ENCODE peak calls at places on chromosomes 13 and 19, in eight cellular contexts. X is uterus; S is fibroblast of the aortic adventitia; V is gastrocnemius medialis; G is heart right ventricle; C is HAP-1; Z is thyroid gland; D is CD8-positive, alpha-beta T cell. M is an unnamed sample.

GRCh38 chr13:112457485-112457884 is 81.3 kb downstream of the SPACA7 start:
- DNase-seq in X (no peak), S (no peak), V (no peak), G (no peak), C (no peak), Z (no peak), D (no peak), M (no peak)

GRCh38 chr19:3053780-3054179 is 8.5 kb downstream of the TLE5 start:
- DNase-seq in X (no peak), S (no peak), V (no peak), G (no peak), C (no peak), Z (no peak), D (no peak), M (no peak)

GRCh38 chr13:20188649-20189553 is 3.8 kb downstream of the GJB2 start:
- DNase-seq in X (no peak), S (no peak), V (no peak), G (no peak), C (peak), Z (no peak), D (no peak), M (no peak)

GRCh38 chr13:113151745-113152707 is 6.4 kb upstream of the PROZ start:
- DNase-seq in X (no peak), S (peak), V (peak), G (no peak), C (no peak), Z (no peak), D (no peak), M (peak)

GRCh38 chr13:42076309-42076713 is 27.9 kb downstream of the DGKH start:
- DNase-seq in X (no peak), S (no peak), V (no peak), G (no peak), C (no peak), Z (no peak), D (no peak), M (no peak)

GRCh38 chr19:14375582-14376291 is 5.5 kb upstream of the ADGRE5 start:
- DNase-seq in X (peak), S (peak), V (peak), G (peak), C (no peak), Z (no peak), D (no peak), M (peak)

GRCh38 chr13:110957181-110957884 is 42.5 kb upstream of the ANKRD10 start:
- DNase-seq in X (no peak), S (no peak), V (no peak), G (no peak), C (no peak), Z (no peak), D (no peak), M (no peak)

GRCh38 chr13:30907167-30907761 is 1.2 kb downstream of the MEDAG start:
- DNase-seq in X (no peak), S (peak), V (no peak), G (peak), C (no peak), Z (peak), D (no peak), M (peak)

GRCh38 chr19:49071860-49072547 is 495 bp downstream of the KCNA7 start:
- DNase-seq in X (no peak), S (no peak), V (no peak), G (no peak), C (peak), Z (no peak), D (no peak), M (no peak)

GRCh38 chr13:49023441-49023840 is 47.7 kb downstream of the FNDC3A start:
- DNase-seq in X (no peak), S (peak), V (no peak), G (no peak), C (no peak), Z (no peak), D (no peak), M (peak)

GRCh38 chr19:30590596-30591229 is 218.5 kb downstream of the ZNF536 start:
- DNase-seq in X (no peak), S (no peak), V (no peak), G (no peak), C (no peak), Z (no peak), D (no peak), M (no peak)

GRCh38 chr19:41245779-41246297 is 18.3 kb upstream of the HNRNPUL1 start:
- DNase-seq in X (no peak), S (no peak), V (no peak), G (no peak), C (no peak), Z (no peak), D (no peak), M (no peak)

GRCh38 chr13:93522486-93522885 is 295.9 kb downstream of the GPC6 start:
- DNase-seq in X (no peak), S (peak), V (no peak), G (no peak), C (no peak), Z (no peak), D (no peak), M (peak)

GRCh38 chr19:10719466-10719961 is 1.6 kb downstream of the DNM2 start:
- DNase-seq in X (no peak), S (no peak), V (no peak), G (no peak), C (peak), Z (no peak), D (no peak), M (no peak)

GRCh38 chr13:49409008-49409407 is 34.9 kb downstream of the CAB39L start:
- DNase-seq in X (no peak), S (no peak), V (no peak), G (no peak), C (no peak), Z (peak), D (no peak), M (no peak)

GRCh38 chr19:54481326-54481930 is 8.3 kb upstream of the CDC42EP5 start:
- DNase-seq in X (no peak), S (peak), V (no peak), G (peak), C (peak), Z (no peak), D (no peak), M (no peak)

GRCh38 chr13:109782066-109782822 is 4.1 kb downstream of the IRS2 start:
- DNase-seq in X (no peak), S (no peak), V (no peak), G (no peak), C (no peak), Z (no peak), D (no peak), M (peak)

GRCh38 chr19:17671906-17672305 is 16.2 kb downstream of the UNC13A start:
- DNase-seq in X (no peak), S (peak), V (no peak), G (no peak), C (peak), Z (no peak), D (no peak), M (peak)

GRCh38 chr13:110716235-110716505 is 2.7 kb downstream of the ING1 start:
- DNase-seq in X (peak), S (peak), V (peak), G (no peak), C (peak), Z (peak), D (no peak), M (peak)

GRCh38 chr13:23467932-23468278 is 34.4 kb upstream of the SACS start:
- DNase-seq in X (no peak), S (no peak), V (no peak), G (no peak), C (no peak), Z (no peak), D (no peak), M (no peak)
- H3K4me3 ChIP-seq in X (no peak), S (no peak), V (no peak), G (no peak), C (no peak), Z (no peak), D (no peak), M (no peak)

GRCh38 chr19:51001495-51001894 is at the start of gene KLK8:
- DNase-seq in X (no peak), S (no peak), V (no peak), G (no peak), C (no peak), Z (no peak), D (no peak), M (no peak)
- H3K4me3 ChIP-seq in X (no peak), S (no peak), V (no peak), G (no peak), C (no peak), Z (no peak), D (no peak), M (no peak)

DNA sequence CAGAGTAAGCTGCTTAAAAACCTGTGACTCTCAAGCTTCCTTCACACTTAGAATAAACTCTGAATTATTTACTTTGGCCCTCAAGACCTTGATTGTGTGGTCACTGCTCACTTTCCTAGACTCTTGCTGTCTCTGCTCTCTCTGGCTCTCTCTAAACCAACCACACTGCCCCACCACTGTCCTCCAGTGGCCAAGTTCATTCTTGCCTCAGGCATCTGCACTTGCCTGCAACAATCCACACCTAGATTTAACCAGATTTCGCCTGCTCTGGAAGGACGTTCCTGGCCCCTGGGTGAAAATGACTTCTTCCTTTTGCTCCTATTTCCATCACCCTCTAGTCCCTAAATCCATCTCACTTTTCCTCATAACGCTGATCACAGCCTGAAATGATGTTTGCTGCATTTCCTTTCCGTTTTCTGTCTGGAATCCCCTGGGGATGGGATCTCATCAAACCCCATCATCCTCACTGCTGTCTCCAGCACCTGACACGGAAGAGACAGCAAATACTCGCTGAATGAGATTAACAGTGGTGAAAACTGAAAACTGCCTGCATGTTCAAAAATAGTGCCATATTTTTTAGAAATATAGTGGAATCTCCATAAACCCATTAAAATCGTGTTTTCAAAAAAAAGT is 232.6 kb downstream of the UQCRFS1 start:
- DNase-seq in X (no peak), S (peak), V (no peak), G (no peak), C (no peak), Z (no peak), D (no peak), M (peak)
- H3K4me3 ChIP-seq in X (no peak), S (no peak), V (no peak), G (no peak), C (no peak), Z (no peak), D (no peak), M (no peak)

GRCh38 chr13:98954313-98954712 is 23.6 kb downstream of the DOCK9 start:
- DNase-seq in X (no peak), S (no peak), V (no peak), G (no peak), C (no peak), Z (no peak), D (no peak), M (no peak)

GRCh38 chr13:98950705-98951104 is 27.2 kb downstream of the DOCK9 start:
- DNase-seq in X (no peak), S (no peak), V (no peak), G (no peak), C (no peak), Z (no peak), D (no peak), M (no peak)

GRCh38 chr13:98955336-98955735 is 22.5 kb downstream of the DOCK9 start:
- DNase-seq in X (no peak), S (no peak), V (no peak), G (no peak), C (no peak), Z (no peak), D (no peak), M (no peak)

GRCh38 chr13:98947925-98948324 is 29.9 kb downstream of the DOCK9 start:
- DNase-seq in X (no peak), S (no peak), V (no peak), G (no peak), C (no peak), Z (no peak), D (no peak), M (no peak)

DNA sequence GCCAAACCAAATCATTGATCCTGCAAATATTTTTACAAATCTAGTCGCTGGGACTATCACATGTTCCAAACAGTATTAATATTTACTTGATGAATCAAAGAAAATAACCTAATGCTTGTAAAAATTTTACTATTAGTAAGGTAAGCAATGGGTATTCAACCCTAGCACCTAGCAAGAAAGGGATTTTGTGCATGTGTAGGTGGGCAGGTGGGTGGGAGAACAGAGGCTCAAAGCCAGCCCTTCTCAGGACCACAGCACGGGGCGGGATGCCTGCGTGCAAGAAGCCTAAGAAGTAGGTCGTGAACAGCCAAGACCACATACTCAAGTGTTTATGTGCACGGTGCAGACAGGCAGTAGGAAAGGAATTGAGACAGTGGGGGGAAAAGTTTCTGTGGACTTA is 26.6 kb downstream of the DOCK9 start:
- DNase-seq in X (no peak), S (no peak), V (no peak), G (no peak), C (no peak), Z (no peak), D (no peak), M (no peak)
- H3K4me3 ChIP-seq in X (no peak), S (no peak), V (no peak), G (no peak), C (no peak), Z (no peak), D (no peak), M (no peak)

GRCh38 chr13:95235944-95236343 is 65.3 kb downstream of the ABCC4 start:
- DNase-seq in X (no peak), S (no peak), V (no peak), G (no peak), C (no peak), Z (no peak), D (no peak), M (no peak)

GRCh38 chr13:95239293-95239692 is 62.0 kb downstream of the ABCC4 start:
- DNase-seq in X (no peak), S (peak), V (no peak), G (no peak), C (no peak), Z (no peak), D (no peak), M (peak)

GRCh38 chr13:95235199-95235726 is 66.0 kb downstream of the ABCC4 start:
- DNase-seq in X (no peak), S (no peak), V (no peak), G (no peak), C (no peak), Z (peak), D (no peak), M (no peak)

GRCh38 chr13:95237310-95237870 is 63.9 kb downstream of the ABCC4 start:
- DNase-seq in X (no peak), S (no peak), V (no peak), G (no peak), C (no peak), Z (peak), D (no peak), M (no peak)

GRCh38 chr13:95236774-95237173 is 64.5 kb downstream of the ABCC4 start:
- DNase-seq in X (no peak), S (no peak), V (no peak), G (no peak), C (no peak), Z (peak), D (no peak), M (no peak)
- H3K4me3 ChIP-seq in X (no peak), S (no peak), V (no peak), G (no peak), C (no peak), Z (no peak), D (no peak), M (no peak)

GRCh38 chr13:98220188-98220765 is 43.2 kb upstream of the RNF113B start:
- DNase-seq in X (no peak), S (peak), V (no peak), G (no peak), C (no peak), Z (peak), D (no peak), M (no peak)
- H3K4me3 ChIP-seq in X (no peak), S (no peak), V (no peak), G (no peak), C (no peak), Z (no peak), D (no peak), M (no peak)